ENCODE peak calls at places on chromosome 3, in nine cellular contexts. One of them, this sample, is unnamed.
A peak's percentile ranks its signal among the peaks of the same experiment; 100 is the strongest.

GRCh38 chr3:51385621-51386091 is 565 bp downstream of the MANF start:
- DNase-seq in HTR-8/SVneo: no peak
- DNase-seq in GOT3: no peak
- DNase-seq in effector CD4-positive, alpha-beta T cell: no peak
- DNase-seq in endodermal cell: no peak
- DNase-seq in lung microvascular endothelial cell: peak; percentile 19
- DNase-seq in posterior cingulate gyrus: no peak
- DNase-seq in T-helper 9 cell: no peak
- DNase-seq in activated T-helper 9 cell treated with anti-CD3 and anti-CD28 coated beads, Interleukin-2, amount 50 U/mL, for 16 hours: no peak
- DNase-seq in this sample: no peak

GRCh38 chr3:64398431-64398830 is 173.2 kb upstream of the PRICKLE2 start:
- DNase-seq in HTR-8/SVneo: no peak
- DNase-seq in GOT3: no peak
- DNase-seq in effector CD4-positive, alpha-beta T cell: no peak
- DNase-seq in endodermal cell: no peak
- DNase-seq in lung microvascular endothelial cell: no peak
- DNase-seq in posterior cingulate gyrus: no peak
- DNase-seq in T-helper 9 cell: no peak
- DNase-seq in activated T-helper 9 cell treated with anti-CD3 and anti-CD28 coated beads, Interleukin-2, amount 50 U/mL, for 16 hours: no peak
- DNase-seq in this sample: no peak

GRCh38 chr3:191430103-191430502 is 30.9 kb upstream of the PYDC2 start:
- DNase-seq in HTR-8/SVneo: no peak
- DNase-seq in GOT3: no peak
- DNase-seq in effector CD4-positive, alpha-beta T cell: no peak
- DNase-seq in endodermal cell: no peak
- DNase-seq in lung microvascular endothelial cell: no peak
- DNase-seq in posterior cingulate gyrus: no peak
- DNase-seq in T-helper 9 cell: no peak
- DNase-seq in activated T-helper 9 cell treated with anti-CD3 and anti-CD28 coated beads, Interleukin-2, amount 50 U/mL, for 16 hours: no peak
- DNase-seq in this sample: no peak

GRCh38 chr3:177338697-177339219 is 141.5 kb upstream of the TBL1XR1 start:
- DNase-seq in HTR-8/SVneo: no peak
- DNase-seq in GOT3: no peak
- DNase-seq in effector CD4-positive, alpha-beta T cell: no peak
- DNase-seq in endodermal cell: no peak
- DNase-seq in lung microvascular endothelial cell: peak; percentile 10
- DNase-seq in posterior cingulate gyrus: no peak
- DNase-seq in T-helper 9 cell: no peak
- DNase-seq in activated T-helper 9 cell treated with anti-CD3 and anti-CD28 coated beads, Interleukin-2, amount 50 U/mL, for 16 hours: no peak
- DNase-seq in this sample: no peak

GRCh38 chr3:30502742-30503073 is 103.7 kb upstream of the TGFBR2 start:
- DNase-seq in HTR-8/SVneo: no peak
- DNase-seq in GOT3: no peak
- DNase-seq in effector CD4-positive, alpha-beta T cell: no peak
- DNase-seq in endodermal cell: no peak
- DNase-seq in lung microvascular endothelial cell: no peak
- DNase-seq in posterior cingulate gyrus: no peak
- DNase-seq in T-helper 9 cell: no peak
- DNase-seq in activated T-helper 9 cell treated with anti-CD3 and anti-CD28 coated beads, Interleukin-2, amount 50 U/mL, for 16 hours: no peak
- DNase-seq in this sample: no peak

GRCh38 chr3:122618614-122619013 is 41.2 kb downstream of the PARP15 start:
- DNase-seq in HTR-8/SVneo: no peak
- DNase-seq in GOT3: no peak
- DNase-seq in effector CD4-positive, alpha-beta T cell: no peak
- DNase-seq in endodermal cell: peak; percentile 57
- DNase-seq in lung microvascular endothelial cell: no peak
- DNase-seq in posterior cingulate gyrus: no peak
- DNase-seq in T-helper 9 cell: no peak
- DNase-seq in activated T-helper 9 cell treated with anti-CD3 and anti-CD28 coated beads, Interleukin-2, amount 50 U/mL, for 16 hours: no peak
- DNase-seq in this sample: no peak

GRCh38 chr3:42447481-42447880 is 37.1 kb upstream of the LYZL4 start:
- DNase-seq in HTR-8/SVneo: no peak
- DNase-seq in GOT3: no peak
- DNase-seq in effector CD4-positive, alpha-beta T cell: no peak
- DNase-seq in endodermal cell: no peak
- DNase-seq in lung microvascular endothelial cell: no peak
- DNase-seq in posterior cingulate gyrus: no peak
- DNase-seq in T-helper 9 cell: no peak
- DNase-seq in activated T-helper 9 cell treated with anti-CD3 and anti-CD28 coated beads, Interleukin-2, amount 50 U/mL, for 16 hours: no peak
- DNase-seq in this sample: no peak

GRCh38 chr3:15974647-15975046 is 176.9 kb upstream of the ANKRD28 start:
- DNase-seq in HTR-8/SVneo: no peak
- DNase-seq in GOT3: no peak
- DNase-seq in effector CD4-positive, alpha-beta T cell: no peak
- DNase-seq in endodermal cell: peak; percentile 89
- DNase-seq in lung microvascular endothelial cell: no peak
- DNase-seq in posterior cingulate gyrus: no peak
- DNase-seq in T-helper 9 cell: no peak
- DNase-seq in activated T-helper 9 cell treated with anti-CD3 and anti-CD28 coated beads, Interleukin-2, amount 50 U/mL, for 16 hours: no peak
- DNase-seq in this sample: no peak

GRCh38 chr3:46719044-46719565 is 1.4 kb upstream of the PRSS50 start:
- DNase-seq in HTR-8/SVneo: no peak
- DNase-seq in GOT3: no peak
- DNase-seq in effector CD4-positive, alpha-beta T cell: no peak
- DNase-seq in endodermal cell: peak; percentile 29
- DNase-seq in lung microvascular endothelial cell: no peak
- DNase-seq in posterior cingulate gyrus: no peak
- DNase-seq in T-helper 9 cell: no peak
- DNase-seq in activated T-helper 9 cell treated with anti-CD3 and anti-CD28 coated beads, Interleukin-2, amount 50 U/mL, for 16 hours: no peak
- DNase-seq in this sample: no peak

GRCh38 chr3:133049491-133049890 is 11.3 kb downstream of the TMEM108 start:
- DNase-seq in HTR-8/SVneo: no peak
- DNase-seq in GOT3: no peak
- DNase-seq in effector CD4-positive, alpha-beta T cell: no peak
- DNase-seq in endodermal cell: no peak
- DNase-seq in lung microvascular endothelial cell: no peak
- DNase-seq in posterior cingulate gyrus: no peak
- DNase-seq in T-helper 9 cell: no peak
- DNase-seq in activated T-helper 9 cell treated with anti-CD3 and anti-CD28 coated beads, Interleukin-2, amount 50 U/mL, for 16 hours: no peak
- DNase-seq in this sample: no peak

GRCh38 chr3:126442099-126442848 is 33.4 kb downstream of the ZXDC start:
- DNase-seq in HTR-8/SVneo: no peak
- DNase-seq in GOT3: no peak
- DNase-seq in effector CD4-positive, alpha-beta T cell: no peak
- DNase-seq in endodermal cell: peak; percentile 30
- DNase-seq in lung microvascular endothelial cell: no peak
- DNase-seq in posterior cingulate gyrus: peak; percentile 91
- DNase-seq in T-helper 9 cell: no peak
- DNase-seq in activated T-helper 9 cell treated with anti-CD3 and anti-CD28 coated beads, Interleukin-2, amount 50 U/mL, for 16 hours: no peak
- DNase-seq in this sample: no peak

GRCh38 chr3:112056451-112056929 is 22.0 kb downstream of the TMPRSS7 start:
- DNase-seq in HTR-8/SVneo: no peak
- DNase-seq in GOT3: no peak
- DNase-seq in effector CD4-positive, alpha-beta T cell: no peak
- DNase-seq in endodermal cell: no peak
- DNase-seq in lung microvascular endothelial cell: peak; percentile 22
- DNase-seq in posterior cingulate gyrus: no peak
- DNase-seq in T-helper 9 cell: no peak
- DNase-seq in activated T-helper 9 cell treated with anti-CD3 and anti-CD28 coated beads, Interleukin-2, amount 50 U/mL, for 16 hours: no peak
- DNase-seq in this sample: peak; percentile 17

GRCh38 chr3:127480196-127480933 is 110.2 kb downstream of the TPRA1 start:
- DNase-seq in HTR-8/SVneo: no peak
- DNase-seq in GOT3: no peak
- DNase-seq in effector CD4-positive, alpha-beta T cell: no peak
- DNase-seq in endodermal cell: peak; percentile 42
- DNase-seq in lung microvascular endothelial cell: no peak
- DNase-seq in posterior cingulate gyrus: no peak
- DNase-seq in T-helper 9 cell: no peak
- DNase-seq in activated T-helper 9 cell treated with anti-CD3 and anti-CD28 coated beads, Interleukin-2, amount 50 U/mL, for 16 hours: no peak
- DNase-seq in this sample: no peak

GRCh38 chr3:15796771-15797599 is 794 bp downstream of the ANKRD28 start:
- DNase-seq in HTR-8/SVneo: peak; percentile 18
- DNase-seq in GOT3: no peak
- DNase-seq in effector CD4-positive, alpha-beta T cell: no peak
- DNase-seq in endodermal cell: peak; percentile 62
- DNase-seq in lung microvascular endothelial cell: peak; percentile 79
- DNase-seq in posterior cingulate gyrus: no peak
- DNase-seq in T-helper 9 cell: no peak
- DNase-seq in activated T-helper 9 cell treated with anti-CD3 and anti-CD28 coated beads, Interleukin-2, amount 50 U/mL, for 16 hours: no peak
- DNase-seq in this sample: peak; percentile 11

GRCh38 chr3:120299403-120299802 is 14.4 kb upstream of the GPR156 start:
- DNase-seq in HTR-8/SVneo: no peak
- DNase-seq in GOT3: no peak
- DNase-seq in effector CD4-positive, alpha-beta T cell: no peak
- DNase-seq in endodermal cell: no peak
- DNase-seq in lung microvascular endothelial cell: no peak
- DNase-seq in posterior cingulate gyrus: no peak
- DNase-seq in T-helper 9 cell: no peak
- DNase-seq in activated T-helper 9 cell treated with anti-CD3 and anti-CD28 coated beads, Interleukin-2, amount 50 U/mL, for 16 hours: no peak
- DNase-seq in this sample: no peak

GRCh38 chr3:194244167-194244566 is 107.0 kb downstream of the CPN2 start:
- DNase-seq in HTR-8/SVneo: no peak
- DNase-seq in GOT3: no peak
- DNase-seq in effector CD4-positive, alpha-beta T cell: no peak
- DNase-seq in endodermal cell: peak; percentile 5
- DNase-seq in lung microvascular endothelial cell: no peak
- DNase-seq in posterior cingulate gyrus: no peak
- DNase-seq in T-helper 9 cell: no peak
- DNase-seq in activated T-helper 9 cell treated with anti-CD3 and anti-CD28 coated beads, Interleukin-2, amount 50 U/mL, for 16 hours: no peak
- DNase-seq in this sample: no peak

GRCh38 chr3:142332390-142332789 is 107.0 kb upstream of the GK5 start:
- DNase-seq in HTR-8/SVneo: no peak
- DNase-seq in GOT3: no peak
- DNase-seq in effector CD4-positive, alpha-beta T cell: no peak
- DNase-seq in endodermal cell: no peak
- DNase-seq in lung microvascular endothelial cell: no peak
- DNase-seq in posterior cingulate gyrus: no peak
- DNase-seq in T-helper 9 cell: no peak
- DNase-seq in activated T-helper 9 cell treated with anti-CD3 and anti-CD28 coated beads, Interleukin-2, amount 50 U/mL, for 16 hours: no peak
- DNase-seq in this sample: no peak

GRCh38 chr3:30303770-30304169 is 302.6 kb upstream of the TGFBR2 start:
- DNase-seq in HTR-8/SVneo: no peak
- DNase-seq in GOT3: no peak
- DNase-seq in effector CD4-positive, alpha-beta T cell: no peak
- DNase-seq in endodermal cell: no peak
- DNase-seq in lung microvascular endothelial cell: no peak
- DNase-seq in posterior cingulate gyrus: no peak
- DNase-seq in T-helper 9 cell: no peak
- DNase-seq in activated T-helper 9 cell treated with anti-CD3 and anti-CD28 coated beads, Interleukin-2, amount 50 U/mL, for 16 hours: no peak
- DNase-seq in this sample: no peak

GRCh38 chr3:62445267-62445666 is 71.9 kb upstream of the FEZF2 start:
- DNase-seq in HTR-8/SVneo: peak; percentile 5
- DNase-seq in GOT3: no peak
- DNase-seq in effector CD4-positive, alpha-beta T cell: no peak
- DNase-seq in endodermal cell: no peak
- DNase-seq in lung microvascular endothelial cell: peak; percentile 41
- DNase-seq in posterior cingulate gyrus: no peak
- DNase-seq in T-helper 9 cell: no peak
- DNase-seq in activated T-helper 9 cell treated with anti-CD3 and anti-CD28 coated beads, Interleukin-2, amount 50 U/mL, for 16 hours: no peak
- DNase-seq in this sample: no peak

GRCh38 chr3:112038863-112039262 is 4.3 kb downstream of the TMPRSS7 start:
- DNase-seq in HTR-8/SVneo: no peak
- DNase-seq in GOT3: no peak
- DNase-seq in effector CD4-positive, alpha-beta T cell: no peak
- DNase-seq in endodermal cell: no peak
- DNase-seq in lung microvascular endothelial cell: no peak
- DNase-seq in posterior cingulate gyrus: no peak
- DNase-seq in T-helper 9 cell: no peak
- DNase-seq in activated T-helper 9 cell treated with anti-CD3 and anti-CD28 coated beads, Interleukin-2, amount 50 U/mL, for 16 hours: no peak
- DNase-seq in this sample: no peak

This sample was measured in MG63.